ENCODE peak calls at places on chromosomes 4 and X, in eight cellular contexts. C is upper lobe of left lung, N is prostate gland, X is K562, V is transverse colon, R is breast epithelium, A is stomach, H is GM12878. P is an unnamed sample.

GRCh38 chr4:53640576-53641459 is 49.5 kb upstream of the LNX1 start:
- DNase-seq in C (peak), N (peak), X (no peak), V (no peak), R (no peak), A (peak), H (peak), P (no peak)

GRCh38 chr4:189237340-189237739 is 703.3 kb upstream of the FRG1 start:
- DNase-seq in C (no peak), N (no peak), X (no peak), V (no peak), R (no peak), A (no peak), H (no peak), P (no peak)

GRCh38 chr4:73103799-73104503 is 34.4 kb upstream of the COX18 start:
- DNase-seq in C (no peak), N (no peak), X (peak), V (no peak), R (no peak), A (no peak), H (no peak), P (no peak)

GRCh38 chr4:121370729-121371325 is 10.0 kb downstream of the QRFPR start:
- DNase-seq in C (peak), N (peak), X (peak), V (peak), R (no peak), A (peak), H (no peak), P (no peak)

GRCh38 chrX:149370097-149370496 is 135.0 kb downstream of the IDS start:
- DNase-seq in C (no peak), N (no peak), X (no peak), V (no peak), R (no peak), A (no peak), H (no peak), P (no peak)

GRCh38 chr4:99735822-99736221 is 78.2 kb upstream of the C4orf54 start:
- DNase-seq in C (no peak), N (no peak), X (no peak), V (no peak), R (no peak), A (no peak), H (no peak), P (no peak)

GRCh38 chrX:14673764-14674163 is 144.4 kb downstream of the GLRA2 start:
- DNase-seq in C (no peak), N (no peak), X (no peak), V (peak), R (no peak), A (no peak), H (peak), P (peak)

GRCh38 chrX:41827886-41828285 is 95.5 kb downstream of the CASK start:
- DNase-seq in C (no peak), N (no peak), X (no peak), V (no peak), R (no peak), A (no peak), H (no peak), P (no peak)

GRCh38 chr4:120331486-120332281 is 265.0 kb upstream of the MAD2L1 start:
- DNase-seq in C (no peak), N (no peak), X (no peak), V (no peak), R (no peak), A (no peak), H (no peak), P (no peak)

GRCh38 chrX:94107981-94108380 is 434.0 kb downstream of the FAM133A start:
- DNase-seq in C (no peak), N (no peak), X (no peak), V (no peak), R (no peak), A (no peak), H (no peak), P (no peak)

GRCh38 chr4:25860586-25861421 is 2.0 kb downstream of the SEL1L3 start:
- DNase-seq in C (peak), N (no peak), X (peak), V (peak), R (no peak), A (peak), H (no peak), P (no peak)

GRCh38 chr4:7323872-7324650 is 110.7 kb downstream of the PSAPL1 start:
- DNase-seq in C (no peak), N (no peak), X (peak), V (no peak), R (no peak), A (no peak), H (no peak), P (no peak)

GRCh38 chrX:11111038-11111851 is at the start of gene HCCS:
- DNase-seq in C (peak), N (peak), X (peak), V (peak), R (peak), A (peak), H (peak), P (peak)

GRCh38 chr4:169089004-169089403 is 78.9 kb upstream of the CBR4 start:
- DNase-seq in C (no peak), N (no peak), X (no peak), V (no peak), R (no peak), A (no peak), H (no peak), P (no peak)

GRCh38 chr4:138658518-138658917 is 357.1 kb upstream of the NOCT start:
- DNase-seq in C (no peak), N (no peak), X (no peak), V (no peak), R (no peak), A (no peak), H (no peak), P (no peak)

GRCh38 chr4:173883821-173884220 is 353.8 kb upstream of the HAND2 start:
- DNase-seq in C (no peak), N (no peak), X (no peak), V (no peak), R (no peak), A (no peak), H (no peak), P (no peak)

GRCh38 chrX:39946822-39947221 is 150.9 kb downstream of the BCOR start:
- DNase-seq in C (no peak), N (no peak), X (no peak), V (no peak), R (no peak), A (no peak), H (no peak), P (no peak)

GRCh38 chrX:154458116-154458953 is at the start of gene PLXNA3:
- DNase-seq in C (no peak), N (no peak), X (peak), V (peak), R (no peak), A (peak), H (no peak), P (peak)

GRCh38 chr4:23720556-23720955 is 169.3 kb downstream of the PPARGC1A start:
- DNase-seq in C (no peak), N (no peak), X (no peak), V (no peak), R (no peak), A (no peak), H (no peak), P (no peak)

GRCh38 chr4:107740950-107741701 is 21.1 kb upstream of the PAPSS1 start:
- DNase-seq in C (no peak), N (peak), X (no peak), V (peak), R (peak), A (no peak), H (no peak), P (no peak)

GRCh38 chrX:19593684-19594083 is 78.4 kb upstream of the MAP3K15 start:
- DNase-seq in C (no peak), N (no peak), X (peak), V (no peak), R (no peak), A (no peak), H (no peak), P (peak)

GRCh38 chr4:123788577-123788976 is 392.0 kb downstream of the SPRY1 start:
- DNase-seq in C (no peak), N (no peak), X (no peak), V (no peak), R (no peak), A (no peak), H (no peak), P (no peak)

GRCh38 chr4:123564758-123565346 is 168.3 kb downstream of the SPRY1 start:
- DNase-seq in C (peak), N (peak), X (peak), V (peak), R (no peak), A (peak), H (peak), P (peak)

GRCh38 chr4:87527446-87528240 is 1.5 kb downstream of the SPARCL1 start:
- DNase-seq in C (no peak), N (peak), X (no peak), V (no peak), R (no peak), A (no peak), H (no peak), P (no peak)

GRCh38 chr4:145709336-145709735 is 29.4 kb downstream of the C4orf51 start:
- DNase-seq in C (no peak), N (peak), X (no peak), V (no peak), R (peak), A (no peak), H (no peak), P (no peak)

GRCh38 chrX:10620121-10620699 is at the start of gene MID1:
- DNase-seq in C (peak), N (peak), X (peak), V (peak), R (peak), A (peak), H (no peak), P (no peak)

GRCh38 chr4:3473251-3473942 is 10.3 kb downstream of the DOK7 start:
- DNase-seq in C (no peak), N (no peak), X (no peak), V (no peak), R (no peak), A (no peak), H (no peak), P (no peak)

GRCh38 chr4:56374956-56375355 is 12.3 kb downstream of the AASDH start:
- DNase-seq in C (no peak), N (no peak), X (no peak), V (no peak), R (no peak), A (no peak), H (no peak), P (no peak)

GRCh38 chr4:114464873-114465272 is 133.7 kb upstream of the UGT8 start:
- DNase-seq in C (no peak), N (no peak), X (no peak), V (no peak), R (no peak), A (no peak), H (no peak), P (no peak)

GRCh38 chr4:31422006-31422405 is 701.8 kb downstream of the PCDH7 start:
- DNase-seq in C (no peak), N (no peak), X (no peak), V (no peak), R (no peak), A (no peak), H (no peak), P (no peak)

GRCh38 chrX:25028726-25029125 is 13.0 kb upstream of the ARX start:
- DNase-seq in C (no peak), N (no peak), X (no peak), V (no peak), R (no peak), A (no peak), H (no peak), P (no peak)

GRCh38 chrX:24482823-24483410 is 17.8 kb downstream of the PDK3 start:
- DNase-seq in C (no peak), N (no peak), X (no peak), V (no peak), R (no peak), A (no peak), H (no peak), P (no peak)

GRCh38 chr4:128130621-128131020 is 69.5 kb downstream of the LARP1B start:
- DNase-seq in C (no peak), N (no peak), X (no peak), V (no peak), R (no peak), A (no peak), H (no peak), P (no peak)

GRCh38 chr4:24209891-24210290 is 320.0 kb upstream of the PPARGC1A start:
- DNase-seq in C (no peak), N (no peak), X (no peak), V (no peak), R (no peak), A (no peak), H (no peak), P (no peak)

GRCh38 chr4:177051473-177052060 is 258.1 kb upstream of the NEIL3 start:
- DNase-seq in C (no peak), N (no peak), X (peak), V (peak), R (no peak), A (no peak), H (no peak), P (peak)

GRCh38 chr4:113222431-113222979 is 173.1 kb downstream of the ANK2 start:
- DNase-seq in C (no peak), N (no peak), X (no peak), V (no peak), R (no peak), A (no peak), H (no peak), P (no peak)

GRCh38 chrX:989959-990510 is 222.4 kb downstream of the CRLF2 start:
- DNase-seq in C (peak), N (no peak), X (peak), V (peak), R (peak), A (peak), H (peak), P (no peak)
- TF ChIP-seq POLR2AphosphoS5 in C (peak), N (no peak), X (peak), V (peak), R (peak), A (no peak), H (peak), P (no peak)

GRCh38 chr4:78379991-78380739 is 171.4 kb upstream of the ANXA3 start:
- DNase-seq in C (no peak), N (no peak), X (no peak), V (peak), R (no peak), A (no peak), H (no peak), P (no peak)
- TF ChIP-seq POLR2A in C (no peak), N (no peak), X (no peak), V (no peak), R (no peak), A (no peak), H (no peak), P (no peak)

GRCh38 chr4:55355555-55355954 is 9.5 kb downstream of the SRD5A3 start:
- DNase-seq in C (no peak), N (no peak), X (no peak), V (no peak), R (no peak), A (no peak), H (no peak), P (no peak)

GRCh38 chr4:55359397-55359916 is 13.4 kb downstream of the SRD5A3 start:
- DNase-seq in C (no peak), N (no peak), X (no peak), V (no peak), R (no peak), A (no peak), H (no peak), P (no peak)

GRCh38 chr4:55356991-55357461 is 11.0 kb downstream of the SRD5A3 start:
- DNase-seq in C (peak), N (no peak), X (no peak), V (no peak), R (no peak), A (no peak), H (no peak), P (no peak)

GRCh38 chr4:55358246-55358645 is 12.2 kb downstream of the SRD5A3 start:
- DNase-seq in C (no peak), N (no peak), X (no peak), V (no peak), R (no peak), A (no peak), H (no peak), P (no peak)

DNA sequence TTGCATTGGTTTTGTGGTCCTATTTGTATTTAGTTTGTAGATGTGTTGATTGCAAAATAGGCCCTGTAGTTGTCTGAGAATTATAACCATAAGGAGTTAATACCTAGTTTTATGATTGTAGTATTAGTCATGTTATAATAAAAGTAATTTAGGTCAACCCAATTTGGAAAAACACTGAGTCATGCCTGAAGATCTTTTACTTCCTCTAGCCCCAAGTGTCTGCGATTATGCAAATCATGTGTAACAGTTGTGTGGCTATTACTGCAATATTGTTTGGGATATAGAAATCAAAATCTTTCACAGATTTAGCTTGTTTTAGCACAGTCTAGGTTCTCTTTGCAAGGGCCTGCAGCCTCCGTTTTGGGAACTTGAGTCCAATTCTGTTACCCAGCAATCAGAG is 12.6 kb downstream of the SRD5A3 start:
- DNase-seq in C (no peak), N (no peak), X (peak), V (no peak), R (no peak), A (no peak), H (peak), P (peak)
- TF ChIP-seq POLR2AphosphoS5 in C (peak), N (no peak), X (no peak), V (peak), R (no peak), A (peak), H (no peak), P (no peak)

GRCh38 chr4:677431-678293 is 3.3 kb downstream of the MYL5 start:
- DNase-seq in C (no peak), N (peak), X (no peak), V (peak), R (no peak), A (peak), H (no peak), P (no peak)
- TF ChIP-seq POLR2A in C (no peak), N (no peak), X (peak), V (peak), R (no peak), A (no peak), H (no peak), P (no peak)